ENCODE peak calls at places on chromosome 18, in seven cellular contexts. W is HCT116, K is hepatocyte, F is MM.1S, H is GM23338, P is SK-N-SH, Y is PC-3. B is an unnamed sample.

GRCh38 chr18:79577451-79578395 is 101.9 kb upstream of the CTDP1 start:
- DNase-seq in W (no peak), K (no peak), F (no peak), H (no peak), P (no peak), Y (no peak), B (no peak)

GRCh38 chr18:45339819-45340550 is 275.3 kb upstream of the SLC14A2 start:
- DNase-seq in W (no peak), K (no peak), F (no peak), H (no peak), P (no peak), Y (peak; percentile 40), B (no peak)

GRCh38 chr18:45069542-45069941 is 388.9 kb downstream of the SETBP1 start:
- DNase-seq in W (no peak), K (no peak), F (no peak), H (no peak), P (no peak), Y (no peak), B (no peak)

GRCh38 chr18:49250819-49251388 is 209.5 kb downstream of the DYM start:
- DNase-seq in W (no peak), K (peak; percentile 34), F (no peak), H (peak; percentile 50), P (peak; percentile 26), Y (peak; percentile 12), B (peak; percentile 45)

GRCh38 chr18:69974365-69974764 is 26.7 kb upstream of the CD226 start:
- DNase-seq in W (no peak), K (no peak), F (no peak), H (no peak), P (no peak), Y (peak; percentile 46), B (no peak)

GRCh38 chr18:37563810-37564511 is 1.6 kb downstream of the CELF4 start:
- DNase-seq in W (no peak), K (no peak), F (no peak), H (no peak), P (peak; percentile 56), Y (no peak), B (no peak)

GRCh38 chr18:23689616-23690504 is 607 bp downstream of the LAMA3 start:
- DNase-seq in W (no peak), K (peak; percentile 48), F (no peak), H (peak; percentile 47), P (no peak), Y (peak; percentile 42), B (no peak)

GRCh38 chr18:3261393-3262233 is at the start of gene MYL12B:
- DNase-seq in W (peak; percentile 62), K (peak; percentile 93), F (peak; percentile 80), H (peak; percentile 92), P (peak; percentile 89), Y (peak; percentile 83), B (peak; percentile 88)

GRCh38 chr18:7084080-7084765 is 33.4 kb downstream of the LAMA1 start:
- DNase-seq in W (no peak), K (peak; percentile 31), F (no peak), H (no peak), P (no peak), Y (no peak), B (no peak)

GRCh38 chr18:37085362-37085761 is 256.4 kb downstream of the KIAA1328 start:
- DNase-seq in W (no peak), K (no peak), F (no peak), H (peak; percentile 34), P (no peak), Y (no peak), B (no peak)

GRCh38 chr18:45340884-45341283 is 274.4 kb upstream of the SLC14A2 start:
- DNase-seq in W (no peak), K (no peak), F (no peak), H (no peak), P (no peak), Y (peak; percentile 71), B (no peak)

GRCh38 chr18:23838801-23839366 is 149.6 kb downstream of the LAMA3 start:
- DNase-seq in W (no peak), K (no peak), F (no peak), H (no peak), P (no peak), Y (peak; percentile 53), B (no peak)

GRCh38 chr18:22176282-22176621 is 6.9 kb downstream of the GATA6 start:
- DNase-seq in W (no peak), K (no peak), F (no peak), H (no peak), P (no peak), Y (no peak), B (no peak)
- H3K9me2 ChIP-seq in W (no peaks in the 10 kb centered on the region), K (no peaks in the 10 kb centered on the region), F (no peaks in the 10 kb centered on the region), H (no peaks in the 10 kb centered on the region), P (no peaks in the 10 kb centered on the region), Y (no peaks in the 10 kb centered on the region), B (no peaks in the 10 kb centered on the region)

GRCh38 chr18:74645717-74646116 is 48.0 kb downstream of the ZNF407 start:
- DNase-seq in W (no peak), K (no peak), F (no peak), H (no peak), P (no peak), Y (no peak), B (no peak)
- TF ChIP-seq EZH2phosphoT487 in W (no peak), K (no peak), F (no peak), H (no peak), P (no peak), Y (no peak), B (no peak)

DNA sequence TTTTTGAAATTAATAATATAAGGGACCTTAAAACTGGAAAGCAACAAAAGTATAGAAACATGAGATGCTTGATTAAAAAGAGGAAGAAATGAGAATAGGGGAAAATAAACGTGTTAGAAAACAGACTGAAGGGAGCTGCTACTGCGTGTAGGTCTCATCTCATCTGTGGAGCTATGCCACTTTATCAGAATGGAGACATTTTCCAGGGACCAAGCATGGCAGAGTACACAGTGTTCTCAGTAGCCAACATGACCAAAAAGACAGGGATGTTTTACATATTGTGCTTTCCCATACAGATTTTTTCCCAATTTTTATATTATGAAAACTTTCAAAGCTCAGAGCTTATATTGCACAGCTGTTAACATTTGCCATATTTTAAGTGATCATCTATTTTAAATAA is 23.1 kb downstream of the CEP192 start:
- DNase-seq in W (no peak), K (no peak), F (no peak), H (no peak), P (no peak), Y (no peak), B (no peak)
- TF ChIP-seq CTCF in W (no peak), K (no peak), F (no peak), H (no peak), P (no peak), Y (no peak), B (no peak)

DNA sequence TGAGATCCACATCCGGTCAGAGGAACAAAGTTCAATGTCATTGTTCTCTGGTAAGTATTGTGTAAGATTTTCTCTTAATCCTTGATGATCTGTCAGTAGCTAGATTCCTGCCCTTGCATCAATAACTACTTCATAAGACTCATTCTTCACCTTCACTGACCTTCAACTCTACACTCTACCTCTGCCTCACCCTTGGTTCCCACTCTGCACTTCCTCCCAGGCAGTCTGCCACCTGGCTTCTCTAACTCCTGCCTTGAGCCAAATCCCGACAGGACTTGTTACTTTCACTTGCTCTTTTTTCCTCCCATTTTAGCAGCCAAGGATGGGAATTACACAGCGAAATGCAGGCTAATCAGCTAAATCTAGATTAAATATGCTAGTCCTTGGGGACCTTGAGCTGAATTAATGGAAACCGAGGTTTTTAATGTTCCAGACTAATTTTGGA is 190.7 kb downstream of the DLGAP1 start:
- DNase-seq in W (no peak), K (no peak), F (no peak), H (no peak), P (no peak), Y (no peak), B (no peak)
- H3K9me2 ChIP-seq in W (no peaks in the 10 kb centered on the region), K (no peaks in the 10 kb centered on the region), F (no peaks in the 10 kb centered on the region), H (no peaks in the 10 kb centered on the region), P (no peaks in the 10 kb centered on the region), Y (no peaks in the 10 kb centered on the region), B (no peaks in the 10 kb centered on the region)

DNA sequence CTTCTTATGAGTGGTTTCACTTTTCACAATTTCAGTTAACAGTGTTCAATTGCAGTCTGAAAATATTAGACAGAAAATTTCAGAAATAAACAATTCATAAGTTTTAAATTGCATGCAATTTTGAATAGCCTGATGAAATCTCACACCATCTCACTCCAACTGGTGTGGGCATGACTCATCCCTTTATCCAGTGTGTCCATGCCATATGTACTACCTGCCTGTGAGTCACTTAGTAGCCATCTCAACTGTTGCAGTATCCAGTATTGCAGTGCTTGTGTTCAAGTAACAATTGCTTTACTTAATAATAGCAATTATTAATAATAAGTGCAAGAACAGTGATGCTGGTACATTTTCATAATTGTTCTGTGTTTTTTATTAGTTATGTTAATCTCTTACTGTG is 1202.4 kb downstream of the DSC3 start:
- DNase-seq in W (peak; percentile 42), K (peak; percentile 23), F (no peak), H (no peak), P (no peak), Y (peak; percentile 79), B (no peak)
- TF ChIP-seq EZH2phosphoT487 in W (no peak), K (no peak), F (no peak), H (no peak), P (no peak), Y (no peak), B (no peak)

GRCh38 chr18:66749030-66749429 is 145.1 kb upstream of the CDH19 start:
- DNase-seq in W (no peak), K (no peak), F (no peak), H (peak; percentile 36), P (peak; percentile 34), Y (peak; percentile 50), B (no peak)
- TF ChIP-seq CTCF in W (no peak), K (peak; percentile 38), F (no peak), H (peak; percentile 64), P (peak; percentile 34), Y (peak; percentile 65), B (no peak)

B was measured in OCI-LY7.